ENCODE peak calls at places on chromosome 9, in four cellular contexts. D is SK-N-SH, N is A549, V is GM12878. K is an unnamed sample.
A peak's percentile ranks its signal among the peaks of the same experiment; 100 is the strongest.

GRCh38 chr9:3447143-3447542 is 78.7 kb downstream of the RFX3 start:
- DNase-seq in D (no peak), N (no peak), V (no peak), K (no peak)

GRCh38 chr9:89674667-89675402 is 70.0 kb downstream of the GADD45G start:
- DNase-seq in D (peak; percentile 89), N (no peak), V (no peak), K (no peak)

GRCh38 chr9:23412458-23412857 is 413.6 kb downstream of the ELAVL2 start:
- DNase-seq in D (no peak), N (no peak), V (no peak), K (no peak)

GRCh38 chr9:89655990-89656657 is 51.3 kb downstream of the GADD45G start:
- DNase-seq in D (no peak), N (no peak), V (no peak), K (no peak)

GRCh38 chr9:89985078-89985477 is 380.3 kb downstream of the GADD45G start:
- DNase-seq in D (no peak), N (no peak), V (no peak), K (no peak)

GRCh38 chr9:91790912-91791311 is 159.1 kb downstream of the ROR2 start:
- DNase-seq in D (no peak), N (no peak), V (no peak), K (no peak)

GRCh38 chr9:78572266-78572665 is 275.3 kb downstream of the PSAT1 start:
- DNase-seq in D (no peak), N (no peak), V (no peak), K (no peak)

GRCh38 chr9:1870915-1871314 is 144.2 kb upstream of the SMARCA2 start:
- DNase-seq in D (no peak), N (no peak), V (no peak), K (no peak)

GRCh38 chr9:35696520-35697215 is 6.9 kb upstream of the TPM2 start:
- DNase-seq in D (peak; percentile 85), N (peak; percentile 66), V (no peak), K (peak; percentile 59)

GRCh38 chr9:4862506-4863250 is 69.9 kb downstream of the RCL1 start:
- DNase-seq in D (no peak), N (no peak), V (no peak), K (no peak)

DNA sequence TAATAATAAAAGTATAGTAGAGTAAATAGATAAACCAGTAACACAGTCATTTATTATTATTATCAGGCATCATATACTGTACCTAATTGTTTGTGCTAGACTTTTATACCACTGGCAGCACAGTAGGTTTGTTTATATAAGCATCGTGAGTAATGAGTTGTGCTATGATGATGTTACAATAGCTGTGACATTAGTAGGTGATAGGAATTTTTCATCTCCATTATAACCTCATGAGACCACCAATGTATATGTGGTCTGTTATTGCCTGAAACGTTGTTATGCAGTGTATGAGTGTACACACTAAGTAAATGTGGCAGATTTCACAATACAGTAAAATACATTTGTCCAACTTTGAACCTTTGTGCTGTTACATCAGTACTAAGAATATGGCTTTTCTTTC is 72.7 kb upstream of the SPATA31D4 start:
- DNase-seq in D (no peak), N (peak; percentile 44), V (no peak), K (no peak)
- TF ChIP-seq PBX3 in D (no peak), N (no peak), V (no peak), K (no peak)

GRCh38 chr9:125551781-125552180 is 155.2 kb downstream of the MAPKAP1 start:
- DNase-seq in D (no peak), N (no peak), V (no peak), K (no peak)

GRCh38 chr9:125550216-125550614 is 156.8 kb downstream of the MAPKAP1 start:
- DNase-seq in D (no peak), N (no peak), V (no peak), K (peak; percentile 7)

GRCh38 chr9:125548141-125548540 is 158.9 kb downstream of the MAPKAP1 start:
- DNase-seq in D (no peak), N (no peak), V (no peak), K (peak; percentile 79)

GRCh38 chr9:125550633-125551032 is 156.4 kb downstream of the MAPKAP1 start:
- DNase-seq in D (no peak), N (no peak), V (no peak), K (no peak)

GRCh38 chr9:125549465-125550215 is 157.4 kb downstream of the MAPKAP1 start:
- DNase-seq in D (no peak), N (no peak), V (no peak), K (peak; percentile 57)
- TF ChIP-seq PBX3 in D (peak; percentile 66), N (no peak), V (no peak), K (no peak)

DNA sequence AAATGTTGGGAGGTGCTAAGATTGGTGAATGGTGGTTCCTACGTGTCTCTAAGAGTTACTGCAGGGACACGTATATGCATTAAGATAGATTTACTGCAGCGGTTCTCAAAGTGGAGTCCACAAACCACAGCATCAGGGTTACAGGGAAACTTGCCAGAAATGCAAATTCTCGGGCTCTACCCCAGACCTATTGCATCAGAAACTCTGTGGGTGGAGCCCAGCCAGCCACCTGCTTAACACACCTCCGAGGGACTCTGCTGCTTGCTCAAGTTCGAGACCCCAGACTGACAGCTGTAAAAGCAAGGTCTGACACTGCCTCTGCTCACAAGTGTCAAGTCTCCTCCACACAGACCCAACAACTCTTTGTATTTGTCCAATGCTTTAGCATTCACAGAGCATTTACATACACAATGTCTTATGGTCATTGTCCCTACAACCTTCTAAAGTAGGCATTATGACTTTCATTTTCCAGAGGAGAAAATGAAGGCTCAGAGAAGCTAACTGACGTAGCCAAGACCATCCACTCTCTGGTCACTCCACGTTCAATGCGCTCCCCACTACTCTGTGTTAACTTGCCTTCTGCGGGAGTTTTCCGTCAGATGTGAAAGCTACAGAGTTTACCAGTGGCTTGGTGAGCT is 48.8 kb downstream of the HSD17B3 start:
- DNase-seq in D (no peak), N (no peak), V (peak; percentile 7), K (no peak)
- TF ChIP-seq PBX3 in D (no peak), N (no peak), V (no peak), K (no peak)

DNA sequence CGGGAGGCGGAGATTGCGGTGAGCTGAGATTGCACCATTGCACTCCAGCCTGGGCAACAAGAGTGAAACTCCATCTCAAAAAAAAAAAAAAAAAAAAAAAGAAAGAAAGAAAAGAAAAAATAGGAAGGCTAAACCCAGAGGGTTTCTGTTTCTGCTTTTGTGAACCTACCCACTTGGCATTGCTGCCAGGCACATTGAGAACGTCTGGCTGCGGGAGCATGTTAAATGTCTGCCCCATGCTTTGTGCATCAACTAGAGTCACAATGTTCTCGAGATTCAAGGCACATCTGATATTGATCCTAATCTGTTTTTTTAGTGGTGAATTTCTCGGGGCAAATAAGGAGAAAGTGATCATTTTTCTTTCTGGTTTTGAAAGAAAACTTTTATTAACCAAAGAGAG is 2.8 kb downstream of the SLC25A25 start:
- DNase-seq in D (no peak), N (no peak), V (no peak), K (no peak)
- TF ChIP-seq PBX3 in D (no peak), N (no peak), V (no peak), K (no peak)